ENCODE peak calls at places on chromosomes 6 and 20, in seven cellular contexts. A, V, P, Z, E, N and J are unnamed samples.
A peak's percentile ranks its signal among the peaks of the same experiment; 100 is the strongest.

GRCh38 chr6:44117397-44118128 is 9.7 kb downstream of the MRPL14 start:
- DNase-seq in A (no peak), V (no peak), P (no peak), Z (no peak), E (no peak), N (no peak), J (no peak)

GRCh38 chr6:46421239-46421638 is 70.0 kb downstream of the RCAN2 start:
- DNase-seq in A (no peak), V (peak; percentile 26), P (no peak), Z (peak; percentile 12), E (no peak), N (peak; percentile 42), J (no peak)

GRCh38 chr6:90222724-90223198 is 73.9 kb downstream of the BACH2 start:
- DNase-seq in A (no peak), V (no peak), P (no peak), Z (no peak), E (no peak), N (no peak), J (no peak)

GRCh38 chr6:91659881-91660280 is 1073.0 kb upstream of the MAP3K7 start:
- DNase-seq in A (no peak), V (no peak), P (no peak), Z (no peak), E (no peak), N (no peak), J (no peak)

GRCh38 chr20:4820833-4821518 is 99.3 kb downstream of the PRND start:
- DNase-seq in A (no peak), V (peak; percentile 74), P (no peak), Z (peak; percentile 76), E (no peak), N (peak; percentile 38), J (no peak)

GRCh38 chr6:109039795-109040194 is 54.9 kb downstream of the SESN1 start:
- DNase-seq in A (no peak), V (no peak), P (no peak), Z (peak; percentile 39), E (no peak), N (no peak), J (no peak)

GRCh38 chr20:15930324-15931305 is 642.6 kb downstream of the KIF16B start:
- DNase-seq in A (no peak), V (peak; percentile 59), P (no peak), Z (peak; percentile 8), E (no peak), N (peak; percentile 26), J (peak; percentile 7)

GRCh38 chr6:123171341-123171740 is 175.3 kb downstream of the CLVS2 start:
- DNase-seq in A (no peak), V (no peak), P (no peak), Z (no peak), E (no peak), N (no peak), J (no peak)

GRCh38 chr20:62818592-62819493 is 2.0 kb downstream of the COL9A3 start:
- DNase-seq in A (peak; percentile 82), V (no peak), P (peak; percentile 58), Z (peak; percentile 86), E (no peak), N (no peak), J (peak; percentile 47)

GRCh38 chr6:127290391-127290963 is 23.8 kb downstream of the RNF146 start:
- DNase-seq in A (no peak), V (no peak), P (no peak), Z (no peak), E (no peak), N (no peak), J (no peak)

GRCh38 chr6:5497896-5498578 is 236.7 kb downstream of the FARS2 start:
- DNase-seq in A (no peak), V (peak; percentile 85), P (no peak), Z (peak; percentile 43), E (no peak), N (peak; percentile 91), J (no peak)

GRCh38 chr6:168526841-168527281 is 85.9 kb downstream of the SMOC2 start:
- DNase-seq in A (peak; percentile 50), V (no peak), P (no peak), Z (peak; percentile 75), E (peak; percentile 69), N (no peak), J (no peak)

GRCh38 chr6:43491750-43492661 is 14.6 kb downstream of the TJAP1 start:
- DNase-seq in A (peak; percentile 84), V (peak; percentile 82), P (peak; percentile 92), Z (peak; percentile 77), E (peak; percentile 83), N (peak; percentile 59), J (no peak)

GRCh38 chr6:170091000-170091638 is 199.8 kb downstream of the DLL1 start:
- DNase-seq in A (no peak), V (no peak), P (no peak), Z (no peak), E (peak; percentile 12), N (no peak), J (no peak)

GRCh38 chr6:31834367-31834703 is 6.8 kb downstream of the HSPA1B start:
- DNase-seq in A (peak; percentile 90), V (peak; percentile 89), P (peak; percentile 89), Z (peak; percentile 92), E (peak; percentile 86), N (peak; percentile 73), J (peak; percentile 82)

GRCh38 chr6:139364302-139364981 is 10.0 kb downstream of the CITED2 start:
- DNase-seq in A (no peak), V (no peak), P (no peak), Z (peak; percentile 69), E (no peak), N (no peak), J (peak; percentile 4)

GRCh38 chr6:124536792-124537191 is 425.4 kb upstream of the RNF217 start:
- DNase-seq in A (no peak), V (no peak), P (no peak), Z (no peak), E (no peak), N (no peak), J (no peak)

GRCh38 chr6:35469711-35470662 is 1.8 kb downstream of the RPL10A start:
- DNase-seq in A (no peak), V (no peak), P (no peak), Z (peak; percentile 34), E (no peak), N (no peak), J (no peak)

GRCh38 chr6:13427838-13428527 is 59.4 kb downstream of the GFOD1 start:
- DNase-seq in A (no peak), V (no peak), P (no peak), Z (no peak), E (no peak), N (no peak), J (peak; percentile 32)

GRCh38 chr20:11952621-11953020 is 34.9 kb downstream of the BTBD3 start:
- DNase-seq in A (no peak), V (peak; percentile 11), P (no peak), Z (no peak), E (no peak), N (no peak), J (no peak)

GRCh38 chr20:47205577-47206123 is 150.8 kb downstream of the ZMYND8 start:
- DNase-seq in A (peak; percentile 76), V (peak; percentile 81), P (peak; percentile 63), Z (peak; percentile 87), E (peak; percentile 52), N (peak; percentile 77), J (peak; percentile 36)

GRCh38 chr20:64057628-64058498 is 5.1 kb upstream of the TCEA2 start:
- DNase-seq in A (peak; percentile 84), V (no peak), P (peak; percentile 77), Z (peak; percentile 72), E (peak; percentile 57), N (peak; percentile 40), J (peak; percentile 90)

GRCh38 chr6:48087448-48087847 is 23.5 kb downstream of the PTCHD4 start:
- DNase-seq in A (no peak), V (no peak), P (no peak), Z (peak; percentile 71), E (no peak), N (no peak), J (no peak)

GRCh38 chr6:36788768-36789167 is 50.5 kb downstream of the CPNE5 start:
- DNase-seq in A (no peak), V (peak; percentile 21), P (no peak), Z (peak; percentile 27), E (no peak), N (no peak), J (no peak)

GRCh38 chr6:148273962-148274752 is 68.5 kb upstream of the SASH1 start:
- DNase-seq in A (no peak), V (peak; percentile 35), P (no peak), Z (no peak), E (no peak), N (no peak), J (no peak)
- TF ChIP-seq CTCF in A (no peak), V (no peak), P (no peak), Z (peak; percentile 13), E (no peak), N (peak; percentile 32), J (no peak)

GRCh38 chr6:144647971-144648651 is 363.0 kb downstream of the UTRN start:
- DNase-seq in A (no peak), V (no peak), P (no peak), Z (no peak), E (no peak), N (no peak), J (no peak)
- TF ChIP-seq CTCF in A (no peak), V (no peak), P (no peak), Z (no peak), E (no peak), N (peak; percentile 3), J (no peak)

DNA sequence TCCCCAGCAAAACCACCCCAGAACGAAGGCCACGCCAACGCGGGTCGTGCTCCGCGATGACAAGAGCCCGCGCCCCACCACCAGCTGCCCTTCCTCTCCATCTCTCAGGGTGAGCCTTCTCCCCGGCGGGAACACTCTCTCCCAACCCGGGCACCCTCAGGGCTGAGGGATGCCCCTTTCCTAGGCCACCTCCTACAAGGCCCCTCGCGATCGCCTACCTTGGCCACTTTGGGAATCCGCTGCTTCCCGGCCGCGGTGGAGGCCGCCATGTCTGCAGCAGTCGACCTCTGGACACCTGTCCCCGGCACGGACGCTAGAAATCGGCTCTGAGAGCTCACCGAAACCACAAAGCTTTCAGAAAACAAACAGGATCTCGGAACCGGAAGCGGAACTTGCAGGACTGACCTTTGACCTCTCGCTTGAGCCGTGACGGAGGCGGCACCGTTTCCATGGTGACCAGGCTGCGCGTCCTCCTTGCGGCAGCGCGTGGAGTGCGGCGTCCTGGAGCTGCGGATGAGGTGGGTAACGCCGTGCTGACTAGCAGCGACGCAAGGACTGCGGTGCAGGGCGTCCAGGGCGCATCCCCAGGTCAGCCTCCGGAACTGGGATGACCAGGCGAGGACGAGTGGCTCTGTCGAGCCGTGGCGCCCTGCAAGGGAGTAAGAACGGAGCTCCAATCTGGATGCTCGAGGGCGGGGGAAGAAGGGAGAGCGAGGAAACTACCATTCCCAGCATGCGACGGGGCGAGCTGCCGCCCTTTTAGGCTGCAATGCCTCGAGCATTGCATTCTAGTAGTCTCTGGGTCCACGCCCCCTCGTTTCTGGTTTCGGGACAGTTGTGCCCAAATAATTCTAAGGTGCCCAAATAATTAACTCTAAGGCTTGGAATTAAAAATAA is at the start of the genes CFAP61 and CRNKL1:
- DNase-seq in A (peak; percentile 95), V (peak; percentile 95), P (peak; percentile 95), Z (peak; percentile 98), E (peak; percentile 94), N (peak; percentile 94), J (peak; percentile 96)
- TF ChIP-seq CTCF in A (peak; percentile 9), V (no peak), P (no peak), Z (no peak), E (no peak), N (no peak), J (no peak)

DNA sequence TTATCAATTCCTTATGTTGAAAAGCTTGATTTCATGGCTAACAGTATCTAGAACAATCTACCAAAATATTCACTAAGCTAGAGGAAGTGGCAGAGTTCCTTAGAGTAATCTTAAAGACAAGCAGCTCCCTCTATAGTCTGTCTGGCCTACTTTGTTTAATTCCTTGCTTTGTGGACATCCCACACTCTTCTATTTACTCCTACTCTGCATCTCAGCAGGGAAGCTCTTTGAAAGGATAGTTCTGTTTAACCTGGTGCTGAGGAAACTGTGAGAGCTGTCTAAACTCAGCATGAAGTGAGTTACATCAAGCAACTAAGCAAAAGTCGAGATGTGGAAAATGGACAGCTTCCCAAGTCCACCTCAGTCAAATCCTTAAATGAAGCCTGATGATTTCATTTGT is 4.3 kb downstream of the REV3L start:
- DNase-seq in A (no peak), V (no peak), P (no peak), Z (peak; percentile 67), E (no peak), N (peak; percentile 27), J (no peak)
- TF ChIP-seq CTCF in A (no peak), V (peak; percentile 37), P (peak; percentile 20), Z (peak; percentile 55), E (peak; percentile 27), N (peak; percentile 51), J (no peak)